ENCODE peak calls at places on chromosomes 6 and 20, in five cellular contexts. One of them, this sample, is unnamed.

GRCh38 chr6:135534773-135535380 is 37.3 kb upstream of the AHI1 start:
- DNase-seq in lung microvascular endothelial cell: no peak
- DNase-seq in breast epithelium: no peak
- DNase-seq in GM23248: peak; percentile 66
- DNase-seq in HFFc6: no peak
- DNase-seq in this sample: peak; percentile 69

GRCh38 chr6:121932071-121933009 is 467.1 kb upstream of the HSF2 start:
- DNase-seq in lung microvascular endothelial cell: peak; percentile 61
- DNase-seq in breast epithelium: no peak
- DNase-seq in GM23248: peak; percentile 97
- DNase-seq in HFFc6: peak; percentile 96
- DNase-seq in this sample: peak; percentile 98

GRCh38 chr6:35054743-35055130 is 86.4 kb downstream of the TCP11 start:
- DNase-seq in lung microvascular endothelial cell: no peak
- DNase-seq in breast epithelium: no peak
- DNase-seq in GM23248: no peak
- DNase-seq in HFFc6: no peak
- DNase-seq in this sample: no peak

GRCh38 chr6:110509617-110510231 is 33.3 kb upstream of the SLC22A16 start:
- DNase-seq in lung microvascular endothelial cell: peak; percentile 48
- DNase-seq in breast epithelium: peak; percentile 45
- DNase-seq in GM23248: peak; percentile 71
- DNase-seq in HFFc6: peak; percentile 97
- DNase-seq in this sample: peak; percentile 91

GRCh38 chr20:20785226-20785625 is 72.8 kb upstream of the RALGAPA2 start:
- DNase-seq in lung microvascular endothelial cell: no peak
- DNase-seq in breast epithelium: no peak
- DNase-seq in GM23248: no peak
- DNase-seq in HFFc6: no peak
- DNase-seq in this sample: no peak

GRCh38 chr20:23147964-23148720 is 62.0 kb upstream of the CD93 start:
- DNase-seq in lung microvascular endothelial cell: peak; percentile 78
- DNase-seq in breast epithelium: no peak
- DNase-seq in GM23248: peak; percentile 93
- DNase-seq in HFFc6: peak; percentile 71
- DNase-seq in this sample: peak; percentile 72

GRCh38 chr6:32176476-32177181 is 745 bp upstream of the AGPAT1 start:
- DNase-seq in lung microvascular endothelial cell: no peak
- DNase-seq in breast epithelium: no peak
- DNase-seq in GM23248: peak; percentile 66
- DNase-seq in HFFc6: peak; percentile 44
- DNase-seq in this sample: no peak

GRCh38 chr20:23050847-23051627 is 1.6 kb upstream of the THBD start:
- DNase-seq in lung microvascular endothelial cell: peak; percentile 81
- DNase-seq in breast epithelium: no peak
- DNase-seq in GM23248: peak; percentile 89
- DNase-seq in HFFc6: peak; percentile 35
- DNase-seq in this sample: peak; percentile 59

GRCh38 chr20:32458061-32458836 is 100.1 kb downstream of the ASXL1 start:
- DNase-seq in lung microvascular endothelial cell: no peak
- DNase-seq in breast epithelium: no peak
- DNase-seq in GM23248: no peak
- DNase-seq in HFFc6: no peak
- DNase-seq in this sample: no peak

GRCh38 chr6:133609404-133610270 is 279.3 kb upstream of the TCF21 start:
- DNase-seq in lung microvascular endothelial cell: peak; percentile 52
- DNase-seq in breast epithelium: no peak
- DNase-seq in GM23248: peak; percentile 98
- DNase-seq in HFFc6: peak; percentile 99
- DNase-seq in this sample: peak; percentile 99

GRCh38 chr6:33604941-33605854 is 15.9 kb upstream of the ITPR3 start:
- DNase-seq in lung microvascular endothelial cell: no peak
- DNase-seq in breast epithelium: no peak
- DNase-seq in GM23248: no peak
- DNase-seq in HFFc6: peak; percentile 43
- DNase-seq in this sample: peak; percentile 74